ENCODE peak calls at places on chromosomes 3 and 15, in nine cellular contexts. G, I, O, W, U, M, N, B and D are unnamed samples.

GRCh38 chr15:28097656-28098359 is 1.3 kb downstream of the OCA2 start:
- DNase-seq in I (no peak), B (no peak), N (no peak), G (no peak), O (no peak), M (no peak), W (no peak), U (no peak), D (no peak)

GRCh38 chr15:101357333-101357732 is 62.3 kb upstream of the SNRPA1 start:
- DNase-seq in W (no peak), N (no peak), M (no peak), I (no peak), G (peak; percentile 59), U (no peak), B (no peak), O (no peak), D (no peak)

GRCh38 chr3:153749070-153749610 is 372.1 kb upstream of the ARHGEF26 start:
- DNase-seq in W (no peak), O (no peak), B (no peak), U (peak; percentile 51), I (no peak), G (no peak), M (no peak), N (no peak), D (peak; percentile 42)

GRCh38 chr15:96273317-96274086 is 57.0 kb upstream of the NR2F2 start:
- DNase-seq in W (peak; percentile 100), B (peak; percentile 52), I (no peak), G (no peak), M (peak; percentile 100), U (peak; percentile 92), O (peak; percentile 91), N (no peak), D (peak; percentile 97)

GRCh38 chr3:72492240-72492639 is 356.0 kb downstream of the SHQ1 start:
- DNase-seq in U (peak; percentile 89), N (peak; percentile 44), I (no peak), B (no peak), M (peak; percentile 92), W (peak; percentile 98), O (peak; percentile 86), G (peak; percentile 57), D (peak; percentile 95)

GRCh38 chr3:188407158-188407880 is 253.4 kb downstream of the LPP start:
- DNase-seq in U (no peak), N (no peak), W (peak; percentile 62), B (no peak), I (no peak), M (peak; percentile 55), G (no peak), O (no peak), D (no peak)

GRCh38 chr3:23159929-23160328 is 43.2 kb upstream of the UBE2E2 start:
- DNase-seq in M (peak; percentile 95), B (no peak), O (peak; percentile 62), U (peak; percentile 72), W (peak; percentile 93), G (no peak), N (no peak), I (no peak), D (peak; percentile 92)

GRCh38 chr15:62403164-62403809 is 238.2 kb upstream of the C2CD4B start:
- DNase-seq in W (peak; percentile 86), I (no peak), G (no peak), U (peak; percentile 82), B (no peak), M (peak; percentile 74), N (no peak), O (no peak), D (peak; percentile 92)

GRCh38 chr3:155202626-155203025 is 90.9 kb downstream of the STRIT1 start:
- DNase-seq in G (no peak), I (no peak), B (no peak), O (peak; percentile 86), U (peak; percentile 25), M (peak; percentile 54), W (peak; percentile 99), N (no peak), D (peak; percentile 63)

GRCh38 chr3:155211266-155211665 is 82.2 kb downstream of the STRIT1 start:
- DNase-seq in G (no peak), U (no peak), N (no peak), B (no peak), O (no peak), W (peak; percentile 68), I (no peak), M (no peak), D (no peak)

GRCh38 chr3:155204851-155205250 is 88.6 kb downstream of the STRIT1 start:
- DNase-seq in W (no peak), U (no peak), N (no peak), I (no peak), G (no peak), O (no peak), B (no peak), M (no peak), D (no peak)

GRCh38 chr3:155211940-155212339 is 81.5 kb downstream of the STRIT1 start:
- DNase-seq in I (peak; percentile 18), W (no peak), U (no peak), M (no peak), G (no peak), B (no peak), N (no peak), O (no peak), D (no peak)

DNA sequence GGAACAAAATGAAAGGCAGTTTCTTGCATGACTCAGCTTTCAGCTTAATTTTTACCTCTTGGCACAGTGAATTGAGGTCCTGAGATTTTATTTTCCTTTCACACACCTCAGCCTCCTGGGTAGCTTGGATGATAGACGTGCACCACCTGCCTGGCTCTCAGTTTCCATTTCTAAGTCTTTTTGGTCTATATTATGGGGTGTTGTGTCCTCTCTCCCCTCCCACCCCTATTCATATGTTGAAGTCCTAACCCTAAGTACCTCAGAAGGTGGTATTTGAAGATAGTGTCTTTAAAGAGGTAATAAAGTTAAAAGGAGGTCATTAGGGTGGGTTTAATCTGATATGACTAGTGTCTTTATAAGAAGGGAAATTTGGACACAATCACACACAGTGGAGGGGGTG is 85.3 kb downstream of the STRIT1 start:
- DNase-seq in W (no peak), I (no peak), N (no peak), U (no peak), O (no peak), G (no peak), B (no peak), M (no peak), D (no peak)
- H3K4me3 ChIP-seq in W (no peak overlapping the region), I (no peak overlapping the region), N (no peak overlapping the region), U (no peak overlapping the region), O (no peak overlapping the region), G (no peak overlapping the region), B (no peak overlapping the region), M (no peak overlapping the region), D (no peak overlapping the region)

DNA sequence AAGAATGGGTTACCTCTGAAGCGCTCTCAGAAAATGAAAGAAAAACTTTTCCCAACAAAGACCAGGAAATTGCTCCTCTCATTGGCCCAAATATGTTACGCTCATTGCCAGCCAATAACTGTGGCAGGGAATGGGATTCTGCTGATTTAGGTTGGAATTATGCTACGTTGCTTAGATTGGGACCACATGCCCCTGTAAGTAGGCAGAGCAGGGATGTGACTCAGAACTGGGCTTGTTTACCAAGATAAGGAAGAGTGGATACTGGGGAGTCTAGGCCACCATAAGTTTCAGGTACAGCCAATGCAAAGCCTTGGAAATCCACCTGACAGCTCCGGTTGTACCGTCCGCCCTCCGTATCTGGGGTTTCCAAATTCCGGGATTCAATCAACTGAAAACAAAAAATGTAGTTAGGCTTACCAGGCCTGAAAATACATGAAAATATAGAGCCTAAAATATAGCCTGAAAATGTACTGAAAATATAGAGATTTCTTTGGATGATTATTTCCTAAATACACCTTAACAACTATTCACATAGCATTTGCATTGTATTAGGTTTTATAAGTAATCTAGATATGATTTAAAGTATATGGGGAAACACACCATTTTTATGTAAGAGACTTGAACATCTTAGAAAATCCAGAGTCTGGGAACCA is 1.5 kb upstream of the TCF12 start:
- DNase-seq in U (peak; percentile 22), N (peak; percentile 14), W (peak; percentile 30), M (no peak), B (no peak), O (no peak), G (no peak), I (no peak), D (no peak)
- H3K4me3 ChIP-seq in U (no peak overlapping the region), N (no peak overlapping the region), W (peak overlapping the region; percentile 89), M (no peak overlapping the region), B (peak overlapping the region; percentile 99), O (no peak overlapping the region), G (peak overlapping the region; percentile 87), I (no peak overlapping the region), D (no peak overlapping the region)

DNA sequence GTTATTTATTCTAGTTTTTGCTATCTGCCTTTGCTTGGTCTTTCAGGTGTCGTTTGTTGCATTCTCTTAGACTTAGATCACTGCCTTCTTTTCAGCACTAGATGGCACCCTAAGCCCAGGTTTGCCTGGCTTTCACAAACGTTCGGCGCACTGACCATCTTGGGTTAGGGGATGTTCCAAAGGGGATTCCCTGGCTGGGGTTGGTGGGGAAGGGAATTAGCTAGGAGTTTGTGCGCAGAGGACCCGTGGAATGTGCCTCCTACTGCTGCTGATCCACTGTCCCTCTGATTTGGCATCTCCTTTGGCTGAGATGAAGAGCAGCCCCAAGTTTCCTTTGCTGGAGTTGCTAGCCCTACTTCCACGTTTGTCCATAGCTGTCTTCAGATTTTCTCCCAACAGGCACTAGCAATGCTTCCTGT is 33.9 kb downstream of the PFN2 start:
- DNase-seq in W (peak; percentile 62), O (no peak), N (peak; percentile 55), U (peak; percentile 74), M (peak; percentile 62), G (peak; percentile 22), B (peak; percentile 33), I (peak; percentile 60), D (peak; percentile 75)
- H3K4me3 ChIP-seq in W (no peak overlapping the region), O (peak overlapping the region; percentile 24), N (no peak overlapping the region), U (no peak overlapping the region), M (no peak overlapping the region), G (no peak overlapping the region), B (no peak overlapping the region), I (no peak overlapping the region), D (no peak overlapping the region)

GRCh38 chr3:6861331-6861988 is 545 bp downstream of the GRM7 start:
- DNase-seq in W (no peak), M (no peak), B (no peak), O (no peak), I (no peak), U (no peak), G (no peak), N (no peak), D (no peak)
- H3K4me3 ChIP-seq in W (no peak overlapping the region), M (no peak overlapping the region), B (no peak overlapping the region), O (no peak overlapping the region), I (no peak overlapping the region), U (no peak overlapping the region), G (peak overlapping the region; percentile 37), N (no peak overlapping the region), D (no peak overlapping the region)

GRCh38 chr15:68699124-68699880 is 120.5 kb downstream of the CORO2B start:
- DNase-seq in O (no peak), I (no peak), N (no peak), G (no peak), B (no peak), M (no peak), W (no peak), U (no peak), D (no peak)

GRCh38 chr15:68701886-68702285 is 118.8 kb downstream of the ANP32A start:
- DNase-seq in G (no peak), O (no peak), M (no peak), U (no peak), B (no peak), I (no peak), N (no peak), W (no peak), D (no peak)

GRCh38 chr15:68699881-68700394 is 120.8 kb downstream of the ANP32A start:
- DNase-seq in N (no peak), I (no peak), W (no peak), M (no peak), B (no peak), O (no peak), U (no peak), G (peak; percentile 47), D (no peak)

GRCh38 chr15:68698708-68699107 is 119.9 kb downstream of the CORO2B start:
- DNase-seq in M (no peak), W (no peak), G (no peak), I (no peak), B (no peak), O (no peak), N (no peak), U (no peak), D (no peak)

GRCh38 chr15:68700395-68701123 is 120.1 kb downstream of the ANP32A start:
- DNase-seq in M (peak; percentile 59), B (no peak), I (no peak), W (peak; percentile 22), N (peak; percentile 10), U (peak; percentile 69), O (peak; percentile 21), G (peak; percentile 74), D (peak; percentile 61)
- H3K4me3 ChIP-seq in M (no peak overlapping the region), B (no peak overlapping the region), I (no peak overlapping the region), W (no peak overlapping the region), N (no peak overlapping the region), U (no peak overlapping the region), O (no peak overlapping the region), G (peak overlapping the region; percentile 23), D (no peak overlapping the region)